ENCODE peak calls at places on chromosomes 11 and 22, in eight cellular contexts. One of them, this sample, is unnamed.

GRCh38 chr11:18669629-18670162 is 28.9 kb upstream of the TMEM86A start:
- DNase-seq in right atrium auricular region: no peak
- DNase-seq in stimulated activated effector memory CD8-positive, alpha-beta T cell treated with anti-CD3 and anti-CD28 coated beads, Interleukin-12 subunit alpha, Interleukin-12 subunit beta, amount 100 ng/mL, for 72 hours: no peak
- DNase-seq in GDM1: no peak
- DNase-seq in activated T-helper 1 cell treated with anti-CD3 and anti-CD28 coated beads, Interleukin-2, amount 50 U/mL, for 16 hours: no peak
- DNase-seq in nephron progenitor cell: no peak
- DNase-seq in MCF 10A: no peak
- DNase-seq in omental fat pad: no peak
- DNase-seq in this sample: no peak

GRCh38 chr11:2693271-2693833 is 6.4 kb downstream of the KCNQ1OT1 start:
- DNase-seq in right atrium auricular region: no peak
- DNase-seq in omental fat pad: no peak
- DNase-seq in nephron progenitor cell: no peak
- DNase-seq in MCF 10A: no peak
- DNase-seq in GDM1: no peak
- DNase-seq in stimulated activated effector memory CD8-positive, alpha-beta T cell treated with anti-CD3 and anti-CD28 coated beads, Interleukin-12 subunit alpha, Interleukin-12 subunit beta, amount 100 ng/mL, for 72 hours: no peak
- DNase-seq in activated T-helper 1 cell treated with anti-CD3 and anti-CD28 coated beads, Interleukin-2, amount 50 U/mL, for 16 hours: no peak
- DNase-seq in this sample: no peak

GRCh38 chr22:49179886-49180682 is 647.6 kb downstream of the BRD1 start:
- DNase-seq in GDM1: no peak
- DNase-seq in omental fat pad: no peak
- DNase-seq in activated T-helper 1 cell treated with anti-CD3 and anti-CD28 coated beads, Interleukin-2, amount 50 U/mL, for 16 hours: no peak
- DNase-seq in right atrium auricular region: no peak
- DNase-seq in nephron progenitor cell: no peak
- DNase-seq in stimulated activated effector memory CD8-positive, alpha-beta T cell treated with anti-CD3 and anti-CD28 coated beads, Interleukin-12 subunit alpha, Interleukin-12 subunit beta, amount 100 ng/mL, for 72 hours: no peak
- DNase-seq in MCF 10A: no peak
- DNase-seq in this sample: no peak

GRCh38 chr22:22926359-22927195 is 39.0 kb downstream of the IGLL5 start:
- DNase-seq in GDM1: no peak
- DNase-seq in stimulated activated effector memory CD8-positive, alpha-beta T cell treated with anti-CD3 and anti-CD28 coated beads, Interleukin-12 subunit alpha, Interleukin-12 subunit beta, amount 100 ng/mL, for 72 hours: no peak
- DNase-seq in activated T-helper 1 cell treated with anti-CD3 and anti-CD28 coated beads, Interleukin-2, amount 50 U/mL, for 16 hours: no peak
- DNase-seq in MCF 10A: no peak
- DNase-seq in nephron progenitor cell: no peak
- DNase-seq in omental fat pad: no peak
- DNase-seq in right atrium auricular region: no peak
- DNase-seq in this sample: no peak

GRCh38 chr11:38594881-38595280 is 1996.8 kb upstream of the RAG2 start:
- DNase-seq in GDM1: peak
- DNase-seq in omental fat pad: no peak
- DNase-seq in activated T-helper 1 cell treated with anti-CD3 and anti-CD28 coated beads, Interleukin-2, amount 50 U/mL, for 16 hours: no peak
- DNase-seq in nephron progenitor cell: no peak
- DNase-seq in MCF 10A: no peak
- DNase-seq in right atrium auricular region: no peak
- DNase-seq in stimulated activated effector memory CD8-positive, alpha-beta T cell treated with anti-CD3 and anti-CD28 coated beads, Interleukin-12 subunit alpha, Interleukin-12 subunit beta, amount 100 ng/mL, for 72 hours: no peak
- DNase-seq in this sample: no peak

GRCh38 chr22:29994027-29994715 is 86.1 kb upstream of the HORMAD2 start:
- DNase-seq in activated T-helper 1 cell treated with anti-CD3 and anti-CD28 coated beads, Interleukin-2, amount 50 U/mL, for 16 hours: no peak
- DNase-seq in nephron progenitor cell: no peak
- DNase-seq in omental fat pad: no peak
- DNase-seq in MCF 10A: peak
- DNase-seq in GDM1: no peak
- DNase-seq in right atrium auricular region: no peak
- DNase-seq in stimulated activated effector memory CD8-positive, alpha-beta T cell treated with anti-CD3 and anti-CD28 coated beads, Interleukin-12 subunit alpha, Interleukin-12 subunit beta, amount 100 ng/mL, for 72 hours: no peak
- DNase-seq in this sample: peak

GRCh38 chr11:74754507-74755255 is 6.0 kb downstream of the RNF169 start:
- DNase-seq in activated T-helper 1 cell treated with anti-CD3 and anti-CD28 coated beads, Interleukin-2, amount 50 U/mL, for 16 hours: no peak
- DNase-seq in stimulated activated effector memory CD8-positive, alpha-beta T cell treated with anti-CD3 and anti-CD28 coated beads, Interleukin-12 subunit alpha, Interleukin-12 subunit beta, amount 100 ng/mL, for 72 hours: no peak
- DNase-seq in MCF 10A: peak
- DNase-seq in right atrium auricular region: no peak
- DNase-seq in GDM1: no peak
- DNase-seq in nephron progenitor cell: no peak
- DNase-seq in omental fat pad: no peak
- DNase-seq in this sample: no peak

GRCh38 chr11:97743205-97743742 is 1277.5 kb upstream of the CNTN5 start:
- DNase-seq in stimulated activated effector memory CD8-positive, alpha-beta T cell treated with anti-CD3 and anti-CD28 coated beads, Interleukin-12 subunit alpha, Interleukin-12 subunit beta, amount 100 ng/mL, for 72 hours: no peak
- DNase-seq in MCF 10A: peak
- DNase-seq in GDM1: peak
- DNase-seq in omental fat pad: no peak
- DNase-seq in nephron progenitor cell: no peak
- DNase-seq in right atrium auricular region: no peak
- DNase-seq in activated T-helper 1 cell treated with anti-CD3 and anti-CD28 coated beads, Interleukin-2, amount 50 U/mL, for 16 hours: no peak
- DNase-seq in this sample: no peak

GRCh38 chr11:9691865-9692264 is 28.0 kb downstream of the SWAP70 start:
- DNase-seq in MCF 10A: peak
- DNase-seq in nephron progenitor cell: no peak
- DNase-seq in activated T-helper 1 cell treated with anti-CD3 and anti-CD28 coated beads, Interleukin-2, amount 50 U/mL, for 16 hours: no peak
- DNase-seq in GDM1: no peak
- DNase-seq in right atrium auricular region: no peak
- DNase-seq in stimulated activated effector memory CD8-positive, alpha-beta T cell treated with anti-CD3 and anti-CD28 coated beads, Interleukin-12 subunit alpha, Interleukin-12 subunit beta, amount 100 ng/mL, for 72 hours: no peak
- DNase-seq in omental fat pad: no peak
- DNase-seq in this sample: peak

GRCh38 chr11:57762235-57762866 is 749 bp downstream of the CTNND1 start:
- DNase-seq in MCF 10A: peak
- DNase-seq in GDM1: no peak
- DNase-seq in right atrium auricular region: no peak
- DNase-seq in omental fat pad: no peak
- DNase-seq in stimulated activated effector memory CD8-positive, alpha-beta T cell treated with anti-CD3 and anti-CD28 coated beads, Interleukin-12 subunit alpha, Interleukin-12 subunit beta, amount 100 ng/mL, for 72 hours: no peak
- DNase-seq in nephron progenitor cell: no peak
- DNase-seq in activated T-helper 1 cell treated with anti-CD3 and anti-CD28 coated beads, Interleukin-2, amount 50 U/mL, for 16 hours: no peak
- DNase-seq in this sample: no peak

This sample was measured in AML-193.